ENCODE peak calls at places on chromosomes 16 and 17, in nine cellular contexts. A is nephron progenitor cell, P is GDM1, G is occipital lobe, X is GM12891, D is ELR, Y is left ventricle myocardium inferior, V is activated gamma-delta T cell treated with Interleukin-2 at 50 U/mL for 16 hours, O is H54. R is an unnamed sample.

GRCh38 chr16:80803341-80804060 is 897 bp downstream of the CDYL2 start:
- DNase-seq in D (peak), G (no peak), V (peak), P (no peak), Y (peak), A (peak), X (peak), O (no peak), R (no peak)

GRCh38 chr17:45729284-45729907 is 54.7 kb upstream of the CRHR1 start:
- DNase-seq in O (no peak), V (no peak), Y (no peak), A (no peak), D (no peak), G (no peak), X (no peak), P (no peak), R (no peak)

GRCh38 chr17:62625870-62626200 is 1.6 kb upstream of the MRC2 start:
- DNase-seq in X (no peak), O (no peak), Y (no peak), A (no peak), G (no peak), P (no peak), D (no peak), V (no peak), R (no peak)

GRCh38 chr16:82344157-82344556 is 174.1 kb upstream of the MPHOSPH6 start:
- DNase-seq in O (no peak), A (peak), P (no peak), G (peak), X (no peak), D (peak), V (no peak), Y (no peak), R (no peak)

GRCh38 chr16:64019339-64019738 is 1102.5 kb downstream of the CDH11 start:
- DNase-seq in P (no peak), X (no peak), V (no peak), G (no peak), D (no peak), O (no peak), A (no peak), Y (no peak), R (no peak)

GRCh38 chr17:19270951-19271611 is 33.9 kb downstream of the EPN2 start:
- DNase-seq in D (no peak), A (no peak), O (no peak), Y (peak), G (no peak), X (no peak), V (no peak), P (no peak), R (no peak)

GRCh38 chr17:31629696-31630470 is 229.2 kb downstream of the COPRS start:
- DNase-seq in O (no peak), G (no peak), X (no peak), Y (no peak), P (no peak), A (no peak), V (no peak), D (peak), R (no peak)

GRCh38 chr16:29182501-29182900 is 197.6 kb downstream of the LAT start:
- DNase-seq in G (no peak), Y (peak), O (no peak), P (no peak), X (no peak), D (no peak), V (no peak), A (no peak), R (no peak)

GRCh38 chr17:40021471-40021961 is 6.3 kb downstream of the CSF3 start:
- DNase-seq in X (no peak), V (no peak), Y (no peak), O (peak), A (no peak), D (peak), P (no peak), G (no peak), R (no peak)

GRCh38 chr17:50443492-50444051 is 17.6 kb downstream of the ACSF2 start:
- DNase-seq in V (no peak), P (no peak), G (no peak), O (no peak), A (no peak), X (no peak), Y (no peak), D (no peak), R (no peak)

GRCh38 chr17:81509048-81509686 is 3.4 kb downstream of the ACTG1 start:
- DNase-seq in Y (no peak), P (no peak), X (no peak), D (peak), A (no peak), O (no peak), V (no peak), G (no peak), R (no peak)

GRCh38 chr17:79747508-79748295 is 17.0 kb downstream of the ENPP7 start:
- DNase-seq in A (peak), Y (no peak), G (no peak), D (no peak), P (no peak), X (no peak), O (no peak), V (no peak), R (no peak)

GRCh38 chr17:81338301-81339179 is 43.4 kb upstream of the SLC38A10 start:
- DNase-seq in O (no peak), A (no peak), Y (no peak), P (no peak), V (no peak), D (no peak), G (no peak), X (no peak), R (no peak)

GRCh38 chr17:80000955-80001354 is 34.7 kb downstream of the TBC1D16 start:
- DNase-seq in V (no peak), X (no peak), D (no peak), P (no peak), O (no peak), G (no peak), Y (no peak), A (no peak), R (no peak)

GRCh38 chr16:64362193-64362592 is 759.7 kb downstream of the CDH11 start:
- DNase-seq in P (no peak), V (no peak), D (peak), G (no peak), X (no peak), O (peak), A (no peak), Y (no peak), R (no peak)

R was measured in NK-92 treated with Interleukin-12 subunit alpha and Interleukin-12 subunit beta, amount 100 ng/mL, for 24 hours.